ENCODE peak calls at places on chromosome 14, in nine cellular contexts. E is GM19239; P is neural progenitor cell; N is nucleus accumbens; I is stimulated activated CD8-positive, alpha-beta memory T cell treated with anti-CD3 and anti-CD28 coated beads, Interleukin-12 subunit alpha, Interleukin-12 subunit beta, amount 100 ng/mL, for 4 hours; C is NCI-H1048; J is non-pigmented ciliary epithelial cell; X is upper lobe of right lung; M is Calu3. A is an unnamed sample.

GRCh38 chr14:68896132-68896531 is 83.0 kb downstream of the ACTN1 start:
- DNase-seq in X (no peak), E (no peak), N (no peak), M (no peak), J (no peak), I (no peak), C (no peak), P (no peak), A (no peak)

GRCh38 chr14:105171004-105171673 is 2.6 kb upstream of the JAG2 start:
- DNase-seq in J (no peak), C (no peak), M (no peak), E (no peak), I (no peak), N (no peak), P (no peak), X (no peak), A (no peak)

GRCh38 chr14:69152181-69152943 is 557 bp downstream of the DCAF5 start:
- DNase-seq in P (peak), C (no peak), E (peak), J (no peak), M (no peak), I (no peak), X (no peak), N (no peak), A (no peak)

GRCh38 chr14:86540636-86541247 is 1010.8 kb downstream of the FLRT2 start:
- DNase-seq in M (no peak), X (no peak), J (no peak), P (no peak), I (no peak), C (no peak), N (no peak), E (no peak), A (peak)

GRCh38 chr14:21631084-21631483 is 3.7 kb downstream of the OR10G2 start:
- DNase-seq in I (no peak), C (no peak), M (no peak), J (no peak), E (no peak), X (no peak), N (no peak), P (no peak), A (no peak)

GRCh38 chr14:45705954-45706353 is 453.0 kb upstream of the MIS18BP1 start:
- DNase-seq in M (no peak), C (no peak), N (no peak), X (no peak), J (no peak), P (no peak), E (no peak), I (no peak), A (no peak)

GRCh38 chr14:48622980-48623379 is 947.6 kb upstream of the MDGA2 start:
- DNase-seq in P (no peak), N (no peak), C (no peak), X (no peak), J (no peak), I (no peak), M (no peak), E (no peak), A (no peak)

GRCh38 chr14:98840076-98840475 is 431.9 kb downstream of the BCL11B start:
- DNase-seq in M (no peak), P (no peak), N (no peak), C (no peak), I (no peak), E (no peak), J (no peak), X (no peak), A (no peak)

GRCh38 chr14:103360548-103360947 is 24.7 kb upstream of the MARK3 start:
- DNase-seq in C (no peak), N (no peak), E (no peak), I (no peak), X (no peak), J (no peak), P (no peak), M (no peak), A (no peak)

GRCh38 chr14:74613211-74613914 is 1.3 kb upstream of the LTBP2 start:
- DNase-seq in P (peak), M (no peak), C (no peak), J (no peak), X (no peak), N (no peak), E (no peak), I (no peak), A (no peak)

GRCh38 chr14:54338696-54339317 is 58.0 kb upstream of the CDKN3 start:
- DNase-seq in X (no peak), P (peak), M (peak), N (no peak), J (peak), E (no peak), I (no peak), C (no peak), A (no peak)

GRCh38 chr14:69612014-69612758 is 790 bp downstream of the SUSD6 start:
- DNase-seq in C (no peak), P (peak), N (no peak), I (peak), X (peak), M (peak), E (no peak), J (no peak), A (no peak)

GRCh38 chr14:100994082-100994481 is 90.6 kb upstream of the RTL1 start:
- DNase-seq in M (no peak), E (no peak), N (no peak), I (no peak), C (no peak), X (no peak), P (no peak), J (no peak), A (no peak)

GRCh38 chr14:37870170-37870569 is 274.7 kb downstream of the TTC6 start:
- DNase-seq in E (no peak), I (no peak), J (no peak), X (no peak), C (no peak), N (no peak), P (no peak), M (peak), A (no peak)

GRCh38 chr14:90850487-90850886 is 34.3 kb upstream of the TTC7B start:
- DNase-seq in N (no peak), J (no peak), X (no peak), E (no peak), M (peak), C (no peak), P (no peak), I (no peak), A (no peak)

GRCh38 chr14:95683793-95684192 is 2.4 kb upstream of the TCL1B start:
- DNase-seq in X (no peak), I (no peak), N (no peak), J (no peak), E (peak), M (peak), P (peak), C (no peak), A (no peak)

GRCh38 chr14:50717826-50718225 is 49.7 kb upstream of the SAV1 start:
- DNase-seq in X (no peak), M (no peak), C (no peak), P (no peak), I (no peak), N (no peak), J (no peak), E (no peak), A (no peak)

GRCh38 chr14:100104523-100105300 is 39.5 kb downstream of the EVL start:
- DNase-seq in E (no peak), N (no peak), P (no peak), J (no peak), M (no peak), I (no peak), X (no peak), C (no peak), A (peak)

GRCh38 chr14:67416085-67416484 is 4.1 kb upstream of the PLEK2 start:
- DNase-seq in J (no peak), P (no peak), X (no peak), N (no peak), I (no peak), M (no peak), E (no peak), C (no peak), A (no peak)

GRCh38 chr14:62143235-62143634 is 381.0 kb downstream of the SNAPC1 start:
- DNase-seq in C (no peak), X (no peak), J (no peak), I (no peak), P (no peak), E (no peak), N (no peak), M (no peak), A (no peak)

GRCh38 chr14:68444449-68445168 is 348.3 kb downstream of the ZFP36L1 start:
- DNase-seq in X (no peak), P (no peak), J (no peak), N (no peak), I (no peak), E (no peak), M (peak), C (no peak), A (no peak)